ENCODE peak calls at places on chromosome 13, in four cellular contexts. S, M, Z and V are unnamed samples.

GRCh38 chr13:51065372-51066090 is 45.5 kb downstream of the C13orf42 start:
- DNase-seq in Z (no peak), M (no peak), S (no peak), V (no peak)

GRCh38 chr13:24244802-24245201 is 64.6 kb upstream of the C1QTNF9 start:
- DNase-seq in S (no peak), Z (no peak), M (no peak), V (no peak)

GRCh38 chr13:31835932-31836331 is 96.6 kb downstream of the RXFP2 start:
- DNase-seq in Z (peak; percentile 26), S (no peak), M (peak; percentile 59), V (peak; percentile 82)

GRCh38 chr13:50892162-50892944 is 17.2 kb upstream of the RNASEH2B start:
- DNase-seq in Z (no peak), M (no peak), S (peak; percentile 5), V (no peak)

GRCh38 chr13:91576590-91576989 is 178.2 kb downstream of the GPC5 start:
- DNase-seq in Z (no peak), M (no peak), S (peak; percentile 51), V (no peak)

GRCh38 chr13:41502021-41502420 is 44.7 kb downstream of the RGCC start:
- DNase-seq in M (no peak), Z (no peak), S (no peak), V (no peak)

GRCh38 chr13:29428310-29428991 is 167.0 kb downstream of the SLC7A1 start:
- DNase-seq in M (no peak), S (peak; percentile 4), Z (peak; percentile 2), V (peak; percentile 33)

GRCh38 chr13:70668983-70669382 is 560.7 kb upstream of the KLHL1 start:
- DNase-seq in M (no peak), S (no peak), Z (no peak), V (peak; percentile 89)

GRCh38 chr13:51590231-51590630 is 6.0 kb downstream of the WDFY2 start:
- DNase-seq in S (no peak), Z (no peak), M (no peak), V (no peak)

GRCh38 chr13:107466326-107466725 is 749.0 kb downstream of the LIG4 start:
- DNase-seq in M (peak; percentile 62), Z (peak; percentile 84), S (no peak), V (peak; percentile 43)

GRCh38 chr13:107457686-107458085 is 757.6 kb downstream of the LIG4 start:
- DNase-seq in S (no peak), Z (peak; percentile 10), M (no peak), V (no peak)

GRCh38 chr13:76231522-76232167 is 595.5 kb downstream of the LMO7 start:
- DNase-seq in Z (no peak), M (no peak), S (no peak), V (peak; percentile 60)

GRCh38 chr13:27425151-27425917 is 915 bp downstream of the GTF3A start:
- DNase-seq in M (no peak), Z (peak; percentile 6), S (no peak), V (no peak)

GRCh38 chr13:98741741-98742435 is 10.6 kb downstream of the SLC15A1 start:
- DNase-seq in Z (no peak), M (no peak), S (peak; percentile 59), V (no peak)

GRCh38 chr13:106182404-106182803 is 353.1 kb downstream of the EFNB2 start:
- DNase-seq in S (no peak), Z (peak; percentile 94), M (peak; percentile 92), V (peak; percentile 88)

GRCh38 chr13:80340643-80341097 is 256 bp downstream of the SPRY2 start:
- DNase-seq in Z (peak; percentile 64), M (peak; percentile 70), S (no peak), V (peak; percentile 46)

GRCh38 chr13:97017322-97017721 is 23.0 kb upstream of the OXGR1 start:
- DNase-seq in Z (no peak), M (no peak), S (no peak), V (no peak)

GRCh38 chr13:85586422-85586831 is 212.8 kb downstream of the SLITRK6 start:
- DNase-seq in M (peak; percentile 85), S (no peak), Z (peak; percentile 91), V (peak; percentile 99)

GRCh38 chr13:106619688-106620555 is 52.0 kb upstream of the ARGLU1 start:
- DNase-seq in S (peak; percentile 63), M (peak; percentile 69), Z (peak; percentile 45), V (peak; percentile 57)

GRCh38 chr13:95137096-95137495 is 164.2 kb downstream of the ABCC4 start:
- DNase-seq in S (no peak), Z (no peak), M (peak; percentile 42), V (peak; percentile 21)

GRCh38 chr13:98267080-98267912 is 90.2 kb upstream of the RNF113B start:
- DNase-seq in S (no peak), Z (peak; percentile 55), M (peak; percentile 79), V (no peak)

DNA sequence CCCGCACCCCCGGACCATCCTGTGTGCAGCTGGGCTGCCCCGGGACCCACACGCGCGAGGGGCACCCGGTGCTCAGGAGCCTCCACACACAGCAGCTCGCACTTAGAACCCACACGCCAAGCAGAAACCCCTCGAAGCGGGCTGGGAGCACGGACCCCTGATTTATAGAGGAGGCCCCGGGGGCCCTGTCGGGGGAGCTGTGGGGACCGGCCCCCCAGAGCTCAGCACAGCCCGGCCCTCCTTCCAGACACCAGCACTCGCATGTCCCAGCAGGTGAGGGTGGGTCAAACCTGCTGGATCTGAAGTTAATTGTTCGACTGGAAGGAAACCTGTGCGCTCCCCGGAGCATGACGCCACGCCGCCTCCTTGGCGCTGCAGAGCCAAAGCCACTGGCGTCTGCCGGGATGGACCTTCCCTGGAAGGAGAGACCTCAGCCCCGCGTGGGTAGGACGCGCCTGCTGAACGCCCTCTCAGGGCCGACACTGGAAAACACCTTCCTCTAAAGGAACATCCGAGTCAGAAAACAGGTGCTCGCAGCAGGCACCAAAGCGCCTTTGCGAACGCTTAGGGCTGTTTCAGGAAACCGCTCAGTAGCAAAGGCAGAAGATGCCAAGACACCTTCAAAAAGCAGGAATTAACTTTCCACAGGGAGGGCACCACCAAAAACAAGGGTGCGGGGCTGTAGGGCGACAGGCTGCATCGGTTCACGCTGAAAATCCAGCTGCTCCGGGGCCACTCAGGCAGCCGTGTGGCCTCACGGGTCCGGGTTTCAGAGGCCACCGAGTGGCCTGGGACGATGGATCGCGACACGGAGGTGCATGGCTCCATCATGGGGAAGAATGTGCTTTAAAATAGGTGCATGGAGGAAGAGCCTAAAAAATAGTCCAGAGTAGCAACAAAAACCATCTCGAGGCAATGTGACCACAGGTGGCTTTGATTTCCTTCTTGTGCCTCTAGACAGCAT is 37.8 kb upstream of the GRTP1 start:
- DNase-seq in M (no peak), S (no peak), Z (no peak), V (no peak)
- TF ChIP-seq CTCF in M (no peak), S (peak; percentile 3), Z (no peak), V (no peak)

GRCh38 chr13:66657165-66657895 is 572.8 kb downstream of the PCDH9 start:
- DNase-seq in Z (peak; percentile 99), S (no peak), M (peak; percentile 98), V (peak; percentile 100)
- H3K4me3 ChIP-seq in Z (no peak overlapping the region), S (no peak overlapping the region), M (no peak overlapping the region), V (no peak overlapping the region)

DNA sequence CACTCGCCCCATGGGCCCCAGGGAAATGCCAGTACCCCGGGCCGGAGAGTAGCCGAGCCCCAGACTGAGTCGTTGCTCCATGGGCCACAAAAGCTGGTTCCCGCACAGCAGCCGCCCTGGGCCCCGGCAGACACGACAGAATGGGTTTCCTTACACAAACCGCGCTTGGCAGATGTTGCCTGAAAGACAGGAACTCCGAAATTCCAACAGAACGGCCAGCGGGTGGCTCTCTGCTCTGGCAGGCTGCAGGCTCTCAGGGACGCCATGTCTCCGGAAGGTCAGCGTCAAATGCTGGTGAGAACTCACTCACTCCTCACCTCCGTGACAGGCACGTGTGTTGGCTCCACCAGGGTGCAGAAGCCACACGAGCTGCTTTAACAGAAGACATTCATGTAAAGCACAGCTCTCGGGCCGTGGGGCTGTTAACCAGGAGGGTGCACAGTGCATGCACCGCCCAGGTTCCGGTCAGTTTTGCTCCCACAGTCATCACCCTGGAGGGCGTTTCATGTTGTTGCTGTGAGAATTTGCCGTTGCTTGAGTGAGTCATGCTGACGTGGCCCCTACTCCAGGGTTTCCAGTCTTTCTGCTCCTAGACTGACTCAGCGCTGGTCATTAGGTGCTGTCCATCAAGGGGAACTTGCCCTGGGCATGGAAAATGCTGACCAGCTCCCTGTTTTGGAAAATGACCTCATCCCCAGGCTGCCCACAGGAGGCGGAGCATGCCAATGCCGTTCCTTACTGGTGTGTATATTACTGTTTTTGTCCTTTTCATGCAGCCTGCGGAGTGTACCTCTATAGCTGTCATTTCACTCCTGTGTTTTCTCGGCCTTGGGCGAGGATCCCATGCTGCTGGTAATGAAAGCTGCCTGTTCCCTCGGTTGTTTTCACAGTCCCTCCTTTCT is 44.8 kb downstream of the ANKRD10 start:
- DNase-seq in S (no peak), M (peak; percentile 100), Z (peak; percentile 100), V (peak; percentile 100)
- TF ChIP-seq CTCF in S (no peak), M (no peak), Z (no peak), V (no peak)

DNA sequence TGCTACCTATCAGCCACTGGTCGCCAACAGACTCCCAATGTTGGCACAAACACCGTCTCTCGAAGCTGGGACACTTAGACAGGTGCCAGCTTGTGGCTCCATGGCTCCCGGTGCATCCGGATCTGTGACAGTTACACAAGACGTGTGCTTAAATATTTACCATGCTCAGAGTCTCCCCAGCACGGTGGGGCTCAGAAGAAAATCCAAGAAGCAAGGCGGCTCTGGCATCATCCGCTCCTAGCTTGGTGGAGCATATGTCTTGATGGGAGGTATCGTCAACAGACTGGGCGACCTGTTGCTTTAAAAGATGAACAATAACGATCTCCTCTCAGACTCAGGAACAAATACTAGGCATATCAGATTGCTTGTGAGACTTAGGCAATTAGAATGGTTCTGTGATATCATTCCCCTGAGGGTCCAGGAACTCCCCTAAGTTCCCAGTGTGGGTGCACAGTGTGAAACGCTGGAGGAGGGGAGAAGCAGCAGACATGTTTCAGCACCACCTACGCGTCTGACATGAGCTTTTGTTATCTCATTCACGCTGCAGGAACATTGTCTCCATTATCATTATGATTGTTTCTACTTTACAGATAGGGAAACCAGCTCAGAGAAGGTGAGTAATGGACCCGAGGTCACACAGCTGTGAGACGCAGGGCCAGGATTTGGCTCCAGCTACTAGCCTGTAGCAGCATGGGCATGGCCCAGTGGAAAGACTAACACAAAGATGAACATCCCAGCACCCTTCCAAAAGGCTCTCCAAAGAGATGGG is 61.7 kb downstream of the ALOX5AP start:
- DNase-seq in Z (peak; percentile 78), M (peak; percentile 44), S (no peak), V (peak; percentile 90)
- H3K4me3 ChIP-seq in Z (peak overlapping the region; percentile 22), M (no peak overlapping the region), S (no peak overlapping the region), V (peak overlapping the region; percentile 22)

DNA sequence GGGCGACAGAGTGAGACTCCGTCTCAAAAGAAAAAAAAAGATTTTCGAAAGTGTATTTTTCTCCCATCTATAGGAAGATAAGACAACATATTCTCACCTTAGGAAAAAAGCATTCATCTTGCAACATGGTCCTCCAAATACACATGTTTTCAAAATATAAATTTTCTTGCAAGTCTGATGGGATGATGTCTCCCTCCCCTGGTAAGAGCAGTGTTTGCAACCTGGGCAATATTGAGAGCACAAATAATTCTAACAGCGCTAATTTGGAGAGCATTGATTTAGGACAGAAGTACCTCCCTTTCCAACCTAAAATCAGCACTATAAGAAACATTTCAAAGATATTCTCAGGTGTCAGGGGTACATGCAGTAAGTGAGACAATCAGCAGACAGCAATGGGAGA is 61.0 kb upstream of the SHISA2 start:
- DNase-seq in Z (no peak), M (peak; percentile 10), S (no peak), V (peak; percentile 3)
- TF ChIP-seq CTCF in Z (peak; percentile 49), M (peak; percentile 22), S (peak; percentile 50), V (no peak)

GRCh38 chr13:20714563-20715339 is 11.3 kb downstream of the IL17D start:
- DNase-seq in M (peak; percentile 49), S (no peak), Z (peak; percentile 77), V (no peak)
- H3K4me3 ChIP-seq in M (peak overlapping the region; percentile 9), S (no peak overlapping the region), Z (no peak overlapping the region), V (no peak overlapping the region)

GRCh38 chr13:103539265-103539664 is 473.0 kb upstream of the SLC10A2 start:
- DNase-seq in S (peak; percentile 90), M (no peak), Z (no peak), V (no peak)
- TF ChIP-seq CTCF in S (peak; percentile 48), M (no peak), Z (no peak), V (no peak)

GRCh38 chr13:39035204-39035603 is 2.7 kb downstream of the PROSER1 start:
- DNase-seq in S (no peak), M (no peak), Z (no peak), V (no peak)
- H3K4me3 ChIP-seq in S (no peak overlapping the region), M (peak overlapping the region; percentile 6), Z (peak overlapping the region; percentile 96), V (peak overlapping the region; percentile 91)